ENCODE peak calls at places on chromosome 12, in seven cellular contexts. F is PC-3, U is SK-N-SH, X is pancreas, J is IMR-90, A is keratinocyte, S is psoas muscle. T is an unnamed sample.

GRCh38 chr12:96271469-96272199 is 77.5 kb downstream of the ELK3 start:
- DNase-seq in F (no peak), U (no peak), X (no peak), J (peak), A (no peak), S (no peak), T (no peak)

GRCh38 chr12:132450391-132451171 is 39.4 kb upstream of the FBRSL1 start:
- DNase-seq in F (no peak), U (no peak), X (no peak), J (no peak), A (no peak), S (no peak), T (no peak)

GRCh38 chr12:45989277-45989856 is 1.0 kb downstream of the SCAF11 start:
- DNase-seq in F (peak), U (no peak), X (no peak), J (peak), A (no peak), S (no peak), T (no peak)

GRCh38 chr12:12017135-12017581 is 53.6 kb upstream of the BCL2L14 start:
- DNase-seq in F (no peak), U (peak), X (no peak), J (no peak), A (no peak), S (no peak), T (no peak)

GRCh38 chr12:129629901-129630300 is 273.9 kb downstream of the TMEM132D start:
- DNase-seq in F (no peak), U (no peak), X (no peak), J (no peak), A (no peak), S (no peak), T (no peak)

GRCh38 chr12:34218193-34219045 is 196.1 kb downstream of the ALG10 start:
- DNase-seq in F (peak), U (peak), X (peak), J (peak), A (no peak), S (peak), T (no peak)

GRCh38 chr12:132881853-132882252 is 5.6 kb downstream of the CHFR start:
- DNase-seq in F (no peak), U (no peak), X (no peak), J (peak), A (no peak), S (no peak), T (no peak)

GRCh38 chr12:56644654-56645053 is 1.1 kb downstream of the ATP5F1B start:
- DNase-seq in F (no peak), U (no peak), X (no peak), J (no peak), A (no peak), S (no peak), T (no peak)

GRCh38 chr12:57135939-57136338 is 7.7 kb downstream of the LRP1 start:
- DNase-seq in F (no peak), U (peak), X (no peak), J (peak), A (no peak), S (peak), T (no peak)

GRCh38 chr12:129807101-129807500 is 96.7 kb downstream of the TMEM132D start:
- DNase-seq in F (no peak), U (no peak), X (no peak), J (no peak), A (no peak), S (no peak), T (no peak)

GRCh38 chr12:6375269-6376078 is at the start of gene SCNN1A:
- DNase-seq in F (no peak), U (no peak), X (no peak), J (no peak), A (no peak), S (no peak), T (no peak)

GRCh38 chr12:95571369-95571768 is 20.1 kb upstream of the USP44 start:
- DNase-seq in F (no peak), U (no peak), X (no peak), J (no peak), A (no peak), S (no peak), T (no peak)

GRCh38 chr12:125853670-125854069 is 788.4 kb downstream of the AACS start:
- DNase-seq in F (no peak), U (no peak), X (no peak), J (no peak), A (no peak), S (no peak), T (no peak)

GRCh38 chr12:76915381-76916169 is 36.8 kb upstream of the CSRP2 start:
- DNase-seq in F (peak), U (no peak), X (no peak), J (no peak), A (no peak), S (no peak), T (no peak)

GRCh38 chr12:117089463-117089862 is 9.8 kb downstream of the TESC start:
- DNase-seq in F (no peak), U (no peak), X (no peak), J (no peak), A (no peak), S (no peak), T (no peak)

GRCh38 chr12:76226397-76226796 is 121.8 kb downstream of the BBS10 start:
- DNase-seq in F (peak), U (no peak), X (no peak), J (peak), A (no peak), S (no peak), T (no peak)

GRCh38 chr12:104615048-104615561 is 158.4 kb downstream of the CHST11 start:
- DNase-seq in F (no peak), U (no peak), X (no peak), J (no peak), A (no peak), S (peak), T (no peak)

GRCh38 chr12:43969882-43970281 is 134.0 kb downstream of the TMEM117 start:
- DNase-seq in F (peak), U (no peak), X (no peak), J (peak), A (peak), S (no peak), T (peak)

GRCh38 chr12:101713059-101713682 is 15.7 kb downstream of the CHPT1 start:
- DNase-seq in F (no peak), U (no peak), X (peak), J (no peak), A (no peak), S (no peak), T (no peak)

GRCh38 chr12:25251749-25252148 is 1.0 kb upstream of the KRAS start:
- DNase-seq in F (no peak), U (no peak), X (no peak), J (no peak), A (no peak), S (no peak), T (no peak)

GRCh38 chr12:121238604-121239334 is 28.8 kb downstream of the P2RX4 start:
- DNase-seq in F (no peak), U (peak), X (peak), J (no peak), A (no peak), S (no peak), T (no peak)

GRCh38 chr12:124411291-124411878 is 116.5 kb downstream of the RFLNA start:
- DNase-seq in F (peak), U (peak), X (no peak), J (peak), A (peak), S (peak), T (peak)

GRCh38 chr12:90234455-90234854 is 525.8 kb upstream of the ATP2B1 start:
- DNase-seq in F (no peak), U (no peak), X (no peak), J (peak), A (peak), S (no peak), T (peak)
- H3K27ac ChIP-seq in F (no peak), U (peak), X (no peak), J (peak), A (peak), S (no peak), T (peak)

GRCh38 chr12:119936705-119937323 is 52.2 kb upstream of the BICDL1 start:
- DNase-seq in F (peak), U (no peak), X (no peak), J (no peak), A (no peak), S (no peak), T (no peak)

GRCh38 chr12:119942386-119942785 is 46.6 kb upstream of the BICDL1 start:
- DNase-seq in F (no peak), U (no peak), X (no peak), J (no peak), A (no peak), S (no peak), T (no peak)

GRCh38 chr12:119938049-119938667 is 50.9 kb upstream of the BICDL1 start:
- DNase-seq in F (peak), U (peak), X (peak), J (peak), A (peak), S (peak), T (no peak)

GRCh38 chr12:119940881-119941280 is 48.2 kb upstream of the BICDL1 start:
- DNase-seq in F (peak), U (no peak), X (no peak), J (peak), A (peak), S (no peak), T (peak)
- H3K27ac ChIP-seq in F (peak), U (no peak), X (no peak), J (no peak), A (no peak), S (no peak), T (peak)

GRCh38 chr12:3135522-3136461 is 58.6 kb downstream of the TSPAN9 start:
- DNase-seq in F (peak), U (peak), X (no peak), J (peak), A (no peak), S (no peak), T (no peak)

GRCh38 chr12:3134526-3135135 is 57.5 kb downstream of the TSPAN9 start:
- DNase-seq in F (no peak), U (no peak), X (no peak), J (no peak), A (no peak), S (no peak), T (no peak)

GRCh38 chr12:3133410-3133793 is 56.2 kb downstream of the TSPAN9 start:
- DNase-seq in F (no peak), U (peak), X (no peak), J (peak), A (no peak), S (no peak), T (no peak)

GRCh38 chr12:3132636-3133409 is 55.6 kb downstream of the TSPAN9 start:
- DNase-seq in F (no peak), U (peak), X (no peak), J (peak), A (no peak), S (no peak), T (no peak)

GRCh38 chr12:3134126-3134525 is 56.9 kb downstream of the TSPAN9 start:
- DNase-seq in F (no peak), U (no peak), X (no peak), J (no peak), A (no peak), S (no peak), T (no peak)
- H3K27ac ChIP-seq in F (no peak), U (no peak), X (no peak), J (no peak), A (no peak), S (no peak), T (no peak)

GRCh38 chr12:31651893-31652521 is 7.5 kb upstream of the ETFBKMT start:
- DNase-seq in F (no peak), U (peak), X (no peak), J (no peak), A (no peak), S (no peak), T (no peak)
- H3K27ac ChIP-seq in F (no peak), U (peak), X (no peak), J (no peak), A (no peak), S (no peak), T (no peak)

GRCh38 chr12:47188576-47189441 is 109.0 kb upstream of the AMIGO2 start:
- DNase-seq in F (peak), U (no peak), X (no peak), J (peak), A (no peak), S (no peak), T (no peak)
- H3K27ac ChIP-seq in F (no peak), U (no peak), X (no peak), J (peak), A (no peak), S (no peak), T (peak)

T was measured in epithelial cell of prostate.